ENCODE peak calls at places on chromosome 17, in seven cellular contexts. One of them, this sample, is unnamed. For H3K4me1, the result is how much of the 10 kb centered on the place peaks cover.

GRCh38 chr17:62615503-62615902 is 12.0 kb upstream of the MRC2 start:
- DNase-seq in right atrium auricular region: no peak
- DNase-seq in aorta: no peak
- DNase-seq in BE2C: no peak
- DNase-seq in right cardiac atrium: no peak
- DNase-seq in mucosa of descending colon: no peak
- DNase-seq in OCI-LY7: no peak
- DNase-seq in this sample: no peak

GRCh38 chr17:82658331-82658730 is 10.1 kb upstream of the WDR45B start:
- DNase-seq in right cardiac atrium: no peak
- DNase-seq in aorta: no peak
- DNase-seq in right atrium auricular region: no peak
- DNase-seq in mucosa of descending colon: no peak
- DNase-seq in OCI-LY7: no peak
- DNase-seq in BE2C: no peak
- DNase-seq in this sample: no peak

GRCh38 chr17:50693041-50693682 is 14.6 kb downstream of the ANKRD40 start:
- DNase-seq in aorta: no peak
- DNase-seq in BE2C: no peak
- DNase-seq in mucosa of descending colon: no peak
- DNase-seq in right cardiac atrium: no peak
- DNase-seq in right atrium auricular region: no peak
- DNase-seq in OCI-LY7: no peak
- DNase-seq in this sample: no peak

GRCh38 chr17:27224526-27225315 is 69.2 kb upstream of the WSB1 start:
- DNase-seq in mucosa of descending colon: no peak
- DNase-seq in right atrium auricular region: no peak
- DNase-seq in aorta: no peak
- DNase-seq in OCI-LY7: no peak
- DNase-seq in right cardiac atrium: no peak
- DNase-seq in BE2C: no peak
- DNase-seq in this sample: no peak

GRCh38 chr17:81577278-81578000 is 25.3 kb upstream of the FAAP100 start:
- DNase-seq in aorta: no peak
- DNase-seq in mucosa of descending colon: no peak
- DNase-seq in right atrium auricular region: no peak
- DNase-seq in right cardiac atrium: no peak
- DNase-seq in BE2C: no peak
- DNase-seq in OCI-LY7: peak
- DNase-seq in this sample: no peak

GRCh38 chr17:80264048-80264792 is 3.6 kb downstream of the RNF213 start:
- DNase-seq in OCI-LY7: peak
- DNase-seq in right atrium auricular region: no peak
- DNase-seq in BE2C: no peak
- DNase-seq in aorta: no peak
- DNase-seq in mucosa of descending colon: peak
- DNase-seq in right cardiac atrium: peak
- DNase-seq in this sample: no peak

GRCh38 chr17:489758-490329 is 137.2 kb upstream of the RPH3AL start:
- DNase-seq in BE2C: peak
- DNase-seq in OCI-LY7: peak
- DNase-seq in mucosa of descending colon: peak
- DNase-seq in right atrium auricular region: no peak
- DNase-seq in right cardiac atrium: peak
- DNase-seq in aorta: peak
- DNase-seq in this sample: no peak

GRCh38 chr17:49766918-49767530 is 3.1 kb upstream of the FAM117A start:
- DNase-seq in aorta: no peak
- DNase-seq in right cardiac atrium: no peak
- DNase-seq in mucosa of descending colon: no peak
- DNase-seq in OCI-LY7: no peak
- DNase-seq in right atrium auricular region: no peak
- DNase-seq in BE2C: no peak
- DNase-seq in this sample: no peak

GRCh38 chr17:71251936-71252335 is 868.9 kb upstream of the SOX9 start:
- DNase-seq in right cardiac atrium: no peak
- DNase-seq in mucosa of descending colon: no peak
- DNase-seq in OCI-LY7: no peak
- DNase-seq in BE2C: no peak
- DNase-seq in aorta: no peak
- DNase-seq in right atrium auricular region: no peak
- DNase-seq in this sample: no peak

GRCh38 chr17:35713069-35713728 is 18.2 kb upstream of the RASL10B start:
- DNase-seq in right cardiac atrium: no peak
- DNase-seq in BE2C: peak
- DNase-seq in OCI-LY7: no peak
- DNase-seq in right atrium auricular region: no peak
- DNase-seq in aorta: peak
- DNase-seq in mucosa of descending colon: no peak
- DNase-seq in this sample: no peak

GRCh38 chr17:46012506-46013079 is 13.5 kb downstream of the STH start:
- DNase-seq in aorta: no peak
- DNase-seq in OCI-LY7: no peak
- DNase-seq in mucosa of descending colon: no peak
- DNase-seq in BE2C: no peak
- DNase-seq in right cardiac atrium: no peak
- DNase-seq in right atrium auricular region: no peak
- DNase-seq in this sample: no peak

GRCh38 chr17:80308672-80309517 is 48.2 kb downstream of the RNF213 start:
- DNase-seq in aorta: no peak
- DNase-seq in right atrium auricular region: no peak
- DNase-seq in BE2C: no peak
- DNase-seq in OCI-LY7: no peak
- DNase-seq in right cardiac atrium: no peak
- DNase-seq in mucosa of descending colon: no peak
- DNase-seq in this sample: no peak

GRCh38 chr17:69960755-69961154 is 114.3 kb upstream of the KCNJ16 start:
- DNase-seq in OCI-LY7: no peak
- DNase-seq in mucosa of descending colon: no peak
- DNase-seq in right atrium auricular region: no peak
- DNase-seq in BE2C: no peak
- DNase-seq in right cardiac atrium: peak
- DNase-seq in aorta: peak
- DNase-seq in this sample: no peak

GRCh38 chr17:80825471-80826345 is 165.9 kb upstream of the CHMP6 start:
- DNase-seq in mucosa of descending colon: no peak
- DNase-seq in BE2C: no peak
- DNase-seq in right atrium auricular region: no peak
- DNase-seq in OCI-LY7: no peak
- DNase-seq in right cardiac atrium: peak
- DNase-seq in aorta: no peak
- DNase-seq in this sample: no peak

GRCh38 chr17:29734640-29735039 is 111.9 kb upstream of the CORO6 start:
- DNase-seq in aorta: no peak
- DNase-seq in right atrium auricular region: no peak
- DNase-seq in mucosa of descending colon: no peak
- DNase-seq in right cardiac atrium: no peak
- DNase-seq in BE2C: no peak
- DNase-seq in OCI-LY7: no peak
- DNase-seq in this sample: no peak

GRCh38 chr17:21127508-21128077 is 829 bp downstream of the DHRS7B start:
- DNase-seq in OCI-LY7: no peak
- DNase-seq in mucosa of descending colon: no peak
- DNase-seq in right cardiac atrium: no peak
- DNase-seq in BE2C: no peak
- DNase-seq in right atrium auricular region: no peak
- DNase-seq in aorta: no peak
- DNase-seq in this sample: no peak

GRCh38 chr17:35423761-35424160 is 8.5 kb downstream of the SLFN12 start:
- DNase-seq in mucosa of descending colon: no peak
- DNase-seq in aorta: no peak
- DNase-seq in OCI-LY7: no peak
- DNase-seq in right cardiac atrium: no peak
- DNase-seq in BE2C: no peak
- DNase-seq in right atrium auricular region: no peak
- DNase-seq in this sample: no peak

GRCh38 chr17:3208484-3208883 is 1.0 kb downstream of the OR1A1 start:
- DNase-seq in BE2C: no peak
- DNase-seq in mucosa of descending colon: no peak
- DNase-seq in aorta: no peak
- DNase-seq in OCI-LY7: no peak
- DNase-seq in right atrium auricular region: no peak
- DNase-seq in right cardiac atrium: no peak
- DNase-seq in this sample: no peak
- H3K4me1 ChIP-seq in BE2C: under half
- H3K4me1 ChIP-seq in mucosa of descending colon: under half
- H3K4me1 ChIP-seq in aorta: under half
- H3K4me1 ChIP-seq in OCI-LY7: under half
- H3K4me1 ChIP-seq in right atrium auricular region: under half
- H3K4me1 ChIP-seq in right cardiac atrium: under half
- H3K4me1 ChIP-seq in this sample: under half

GRCh38 chr17:8946071-8946470 is 19.4 kb downstream of the PIK3R5 start:
- DNase-seq in aorta: no peak
- DNase-seq in right cardiac atrium: no peak
- DNase-seq in right atrium auricular region: no peak
- DNase-seq in OCI-LY7: no peak
- DNase-seq in mucosa of descending colon: no peak
- DNase-seq in BE2C: no peak
- DNase-seq in this sample: no peak
- H3K4me1 ChIP-seq in aorta: under half
- H3K4me1 ChIP-seq in right cardiac atrium: under half
- H3K4me1 ChIP-seq in right atrium auricular region: under half
- H3K4me1 ChIP-seq in OCI-LY7: under half
- H3K4me1 ChIP-seq in mucosa of descending colon: under half
- H3K4me1 ChIP-seq in BE2C: under half
- H3K4me1 ChIP-seq in this sample: under half

GRCh38 chr17:48522990-48523389 is 7.8 kb downstream of the HOXB1 start:
- DNase-seq in OCI-LY7: no peak
- DNase-seq in mucosa of descending colon: no peak
- DNase-seq in BE2C: no peak
- DNase-seq in right cardiac atrium: no peak
- DNase-seq in right atrium auricular region: no peak
- DNase-seq in aorta: no peak
- DNase-seq in this sample: no peak
- H3K4me1 ChIP-seq in OCI-LY7: under half
- H3K4me1 ChIP-seq in mucosa of descending colon: under half
- H3K4me1 ChIP-seq in BE2C: under half
- H3K4me1 ChIP-seq in right cardiac atrium: under half
- H3K4me1 ChIP-seq in right atrium auricular region: under half
- H3K4me1 ChIP-seq in aorta: under half
- H3K4me1 ChIP-seq in this sample: under half

DNA sequence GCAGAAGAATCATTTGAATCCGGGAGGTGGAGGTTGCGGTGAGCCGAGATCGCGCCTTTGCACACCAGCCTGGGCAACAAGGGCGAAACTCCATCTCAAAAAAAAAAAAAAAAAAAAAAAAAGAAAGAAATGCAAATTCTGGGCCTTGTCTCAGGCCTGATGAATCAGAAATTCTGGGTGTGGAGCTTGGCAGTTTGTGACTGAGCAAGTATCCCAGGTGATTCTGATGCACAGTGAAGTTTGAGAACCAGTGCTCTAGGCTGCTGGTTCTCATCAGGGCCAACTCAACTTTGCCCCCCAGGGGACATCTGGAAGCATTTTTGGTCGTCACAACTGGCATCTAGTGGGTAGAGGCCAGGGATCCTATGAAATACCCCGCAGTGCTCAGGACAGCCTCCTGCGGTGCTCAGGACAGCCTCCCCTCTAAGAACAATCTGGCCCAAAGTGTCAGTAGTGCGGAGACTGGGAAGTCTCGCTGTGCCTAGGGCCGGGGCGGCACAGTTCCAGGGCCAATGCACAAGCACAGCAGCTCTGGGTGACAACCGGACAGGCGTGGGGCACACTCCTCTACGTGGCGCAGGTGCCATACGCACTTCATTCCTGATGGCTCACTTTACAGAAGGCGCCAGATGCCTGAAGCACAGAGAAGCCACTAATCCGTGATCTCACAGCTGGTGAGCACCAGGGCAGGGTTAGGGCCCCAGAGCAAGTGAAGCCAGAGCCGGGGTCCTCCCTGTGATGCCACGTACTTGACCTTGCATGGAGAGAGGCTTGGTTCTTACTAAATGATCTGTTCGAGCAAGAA is 55.8 kb downstream of the SDK2 start:
- DNase-seq in OCI-LY7: peak
- DNase-seq in BE2C: no peak
- DNase-seq in right cardiac atrium: no peak
- DNase-seq in aorta: no peak
- DNase-seq in mucosa of descending colon: no peak
- DNase-seq in right atrium auricular region: no peak
- DNase-seq in this sample: no peak
- H3K4me1 ChIP-seq in OCI-LY7: half or more
- H3K4me1 ChIP-seq in BE2C: under half
- H3K4me1 ChIP-seq in right cardiac atrium: under half
- H3K4me1 ChIP-seq in aorta: under half
- H3K4me1 ChIP-seq in mucosa of descending colon: under half
- H3K4me1 ChIP-seq in right atrium auricular region: under half
- H3K4me1 ChIP-seq in this sample: under half

DNA sequence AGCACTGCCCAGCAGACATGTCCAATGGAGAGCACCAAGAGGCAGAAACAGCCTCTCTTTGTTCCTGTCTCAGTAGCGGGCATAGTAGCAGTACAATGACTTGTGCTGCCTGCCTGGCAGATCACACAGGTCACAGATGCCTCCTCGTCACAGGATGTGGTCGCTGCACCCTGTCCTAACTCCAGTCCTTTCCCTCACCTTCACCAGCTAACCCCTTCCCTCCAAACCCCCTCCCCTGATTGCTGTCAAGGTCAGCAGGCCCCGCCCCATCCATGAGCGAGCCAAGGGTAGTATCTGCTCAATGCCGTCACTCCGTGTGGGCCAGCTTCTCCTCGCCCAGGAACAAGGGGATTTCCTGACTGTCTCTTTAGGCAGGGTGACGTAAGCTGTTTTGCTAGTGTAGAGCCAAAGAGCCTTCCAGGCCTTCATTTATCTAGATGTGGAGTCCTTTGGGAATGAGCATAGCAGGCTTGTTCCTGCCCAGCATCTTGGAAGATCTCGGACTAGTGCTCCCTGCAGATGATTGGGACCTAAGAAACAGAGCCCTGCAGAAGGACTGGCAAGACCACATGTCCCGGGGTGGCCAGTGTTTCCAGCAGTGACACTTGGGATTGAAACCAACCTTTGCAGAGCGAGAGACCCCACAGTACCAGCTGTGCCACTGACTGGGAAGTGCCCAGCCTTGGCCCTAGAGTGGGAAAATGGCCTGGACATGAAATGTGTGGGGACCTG is 75.9 kb upstream of the TNRC6C start:
- DNase-seq in aorta: peak
- DNase-seq in BE2C: peak
- DNase-seq in right cardiac atrium: peak
- DNase-seq in OCI-LY7: peak
- DNase-seq in right atrium auricular region: peak
- DNase-seq in mucosa of descending colon: peak
- DNase-seq in this sample: no peak
- H3K4me1 ChIP-seq in aorta: under half
- H3K4me1 ChIP-seq in BE2C: under half
- H3K4me1 ChIP-seq in right cardiac atrium: under half
- H3K4me1 ChIP-seq in OCI-LY7: half or more
- H3K4me1 ChIP-seq in right atrium auricular region: under half
- H3K4me1 ChIP-seq in mucosa of descending colon: under half
- H3K4me1 ChIP-seq in this sample: under half

DNA sequence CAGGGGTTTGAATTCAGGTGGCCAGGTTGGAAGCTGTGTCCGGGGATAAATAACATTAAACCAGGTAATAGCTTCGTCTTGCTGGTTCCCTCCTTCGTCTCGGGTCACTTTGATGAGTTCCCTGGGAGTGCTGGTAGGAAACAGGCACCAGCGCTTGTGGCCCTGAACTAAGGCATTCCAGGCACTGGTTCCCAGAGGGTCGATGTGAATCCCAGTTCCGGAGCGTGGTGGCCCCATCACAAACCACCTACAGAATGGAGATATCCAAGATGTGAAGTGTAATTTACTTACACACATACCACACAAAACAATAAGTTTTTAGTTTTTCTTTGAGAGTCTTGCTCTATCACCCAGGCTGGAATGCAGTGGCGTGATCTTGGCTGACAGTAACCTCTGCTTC is 2.6 kb downstream of the JMJD6 start:
- DNase-seq in mucosa of descending colon: no peak
- DNase-seq in right atrium auricular region: no peak
- DNase-seq in aorta: no peak
- DNase-seq in BE2C: no peak
- DNase-seq in right cardiac atrium: no peak
- DNase-seq in OCI-LY7: no peak
- DNase-seq in this sample: no peak
- H3K4me1 ChIP-seq in mucosa of descending colon: under half
- H3K4me1 ChIP-seq in right atrium auricular region: under half
- H3K4me1 ChIP-seq in aorta: under half
- H3K4me1 ChIP-seq in BE2C: under half
- H3K4me1 ChIP-seq in right cardiac atrium: under half
- H3K4me1 ChIP-seq in OCI-LY7: under half
- H3K4me1 ChIP-seq in this sample: under half

This sample was measured in iPS DF 6.9.